ENCODE peak calls at places on chromosomes 12 and 14, in ten cellular contexts. One of them, this sample, is unnamed.

GRCh38 chr12:92288533-92288932 is 142.9 kb upstream of the BTG1 start:
- DNase-seq in PC-3: no peak
- DNase-seq in AG10803: no peak
- DNase-seq in retinal pigment epithelial cell: no peak
- DNase-seq in K562: no peak
- DNase-seq in GM13976: no peak
- DNase-seq in tibial nerve: peak; percentile 42
- DNase-seq in astrocyte of the spinal cord: no peak
- DNase-seq in bronchial epithelial cell: no peak
- DNase-seq in BJ: no peak
- DNase-seq in this sample: no peak

GRCh38 chr12:51821423-51822260 is 26.9 kb downstream of the FIGNL2 start:
- DNase-seq in bronchial epithelial cell: no peak
- DNase-seq in PC-3: no peak
- DNase-seq in AG10803: no peak
- DNase-seq in tibial nerve: no peak
- DNase-seq in GM13976: no peak
- DNase-seq in retinal pigment epithelial cell: no peak
- DNase-seq in astrocyte of the spinal cord: no peak
- DNase-seq in BJ: no peak
- DNase-seq in K562: no peak
- DNase-seq in this sample: no peak

GRCh38 chr14:35197015-35197414 is 74.7 kb downstream of the PRORP start:
- DNase-seq in PC-3: peak; percentile 41
- DNase-seq in bronchial epithelial cell: peak; percentile 91
- DNase-seq in K562: no peak
- DNase-seq in AG10803: no peak
- DNase-seq in tibial nerve: no peak
- DNase-seq in retinal pigment epithelial cell: no peak
- DNase-seq in astrocyte of the spinal cord: peak; percentile 11
- DNase-seq in GM13976: no peak
- DNase-seq in BJ: peak; percentile 11
- DNase-seq in this sample: no peak

GRCh38 chr12:94650143-94651056 is at the start of gene TMCC3:
- DNase-seq in astrocyte of the spinal cord: no peak
- DNase-seq in PC-3: peak; percentile 68
- DNase-seq in retinal pigment epithelial cell: no peak
- DNase-seq in tibial nerve: peak; percentile 16
- DNase-seq in K562: no peak
- DNase-seq in AG10803: no peak
- DNase-seq in BJ: no peak
- DNase-seq in GM13976: peak; percentile 69
- DNase-seq in bronchial epithelial cell: peak; percentile 35
- DNase-seq in this sample: peak; percentile 61

GRCh38 chr12:78759387-78759786 is 105.2 kb upstream of the SYT1 start:
- DNase-seq in tibial nerve: no peak
- DNase-seq in K562: peak; percentile 15
- DNase-seq in AG10803: peak; percentile 62
- DNase-seq in BJ: no peak
- DNase-seq in retinal pigment epithelial cell: peak; percentile 5
- DNase-seq in GM13976: no peak
- DNase-seq in astrocyte of the spinal cord: peak; percentile 38
- DNase-seq in bronchial epithelial cell: peak; percentile 28
- DNase-seq in PC-3: peak; percentile 15
- DNase-seq in this sample: no peak

GRCh38 chr14:101228949-101229541 is 325.5 kb upstream of the RTL1 start:
- DNase-seq in GM13976: no peak
- DNase-seq in AG10803: no peak
- DNase-seq in PC-3: no peak
- DNase-seq in K562: no peak
- DNase-seq in BJ: no peak
- DNase-seq in retinal pigment epithelial cell: no peak
- DNase-seq in astrocyte of the spinal cord: no peak
- DNase-seq in tibial nerve: no peak
- DNase-seq in bronchial epithelial cell: no peak
- DNase-seq in this sample: no peak

GRCh38 chr12:26252946-26253345 is 57.6 kb downstream of the SSPN start:
- DNase-seq in bronchial epithelial cell: no peak
- DNase-seq in GM13976: no peak
- DNase-seq in tibial nerve: no peak
- DNase-seq in AG10803: no peak
- DNase-seq in PC-3: no peak
- DNase-seq in retinal pigment epithelial cell: no peak
- DNase-seq in BJ: no peak
- DNase-seq in K562: no peak
- DNase-seq in astrocyte of the spinal cord: no peak
- DNase-seq in this sample: no peak

GRCh38 chr12:47302111-47302597 is 222.4 kb upstream of the AMIGO2 start:
- DNase-seq in tibial nerve: no peak
- DNase-seq in astrocyte of the spinal cord: no peak
- DNase-seq in bronchial epithelial cell: no peak
- DNase-seq in K562: peak; percentile 33
- DNase-seq in BJ: no peak
- DNase-seq in AG10803: peak; percentile 4
- DNase-seq in PC-3: no peak
- DNase-seq in retinal pigment epithelial cell: no peak
- DNase-seq in GM13976: peak; percentile 41
- DNase-seq in this sample: no peak

GRCh38 chr14:103014466-103015319 is 42.7 kb downstream of the CDC42BPB start:
- DNase-seq in AG10803: peak; percentile 78
- DNase-seq in tibial nerve: no peak
- DNase-seq in retinal pigment epithelial cell: no peak
- DNase-seq in BJ: no peak
- DNase-seq in K562: peak; percentile 21
- DNase-seq in astrocyte of the spinal cord: peak; percentile 47
- DNase-seq in GM13976: no peak
- DNase-seq in PC-3: no peak
- DNase-seq in bronchial epithelial cell: peak; percentile 55
- DNase-seq in this sample: no peak

GRCh38 chr14:68623828-68624227 is 169.0 kb downstream of the ZFP36L1 start:
- DNase-seq in K562: no peak
- DNase-seq in PC-3: no peak
- DNase-seq in bronchial epithelial cell: no peak
- DNase-seq in retinal pigment epithelial cell: no peak
- DNase-seq in tibial nerve: no peak
- DNase-seq in astrocyte of the spinal cord: peak; percentile 28
- DNase-seq in GM13976: no peak
- DNase-seq in BJ: no peak
- DNase-seq in AG10803: no peak
- DNase-seq in this sample: no peak

GRCh38 chr14:103828315-103828967 is 18.9 kb downstream of the PPP1R13B start:
- DNase-seq in retinal pigment epithelial cell: no peak
- DNase-seq in astrocyte of the spinal cord: no peak
- DNase-seq in AG10803: peak; percentile 29
- DNase-seq in K562: no peak
- DNase-seq in PC-3: peak; percentile 30
- DNase-seq in bronchial epithelial cell: no peak
- DNase-seq in tibial nerve: no peak
- DNase-seq in BJ: no peak
- DNase-seq in GM13976: no peak
- DNase-seq in this sample: no peak

GRCh38 chr14:37116933-37117844 is 55.2 kb downstream of the SLC25A21 start:
- DNase-seq in BJ: peak; percentile 26
- DNase-seq in PC-3: peak; percentile 95
- DNase-seq in bronchial epithelial cell: peak; percentile 92
- DNase-seq in GM13976: no peak
- DNase-seq in AG10803: peak; percentile 62
- DNase-seq in astrocyte of the spinal cord: peak; percentile 82
- DNase-seq in tibial nerve: no peak
- DNase-seq in retinal pigment epithelial cell: peak; percentile 41
- DNase-seq in K562: peak; percentile 9
- DNase-seq in this sample: no peak

GRCh38 chr12:78210894-78211302 is 380.2 kb downstream of the NAV3 start:
- DNase-seq in GM13976: no peak
- DNase-seq in AG10803: peak; percentile 76
- DNase-seq in bronchial epithelial cell: peak; percentile 57
- DNase-seq in retinal pigment epithelial cell: peak; percentile 71
- DNase-seq in PC-3: peak; percentile 92
- DNase-seq in BJ: peak; percentile 93
- DNase-seq in K562: no peak
- DNase-seq in tibial nerve: no peak
- DNase-seq in astrocyte of the spinal cord: peak; percentile 87
- DNase-seq in this sample: no peak

GRCh38 chr12:104677441-104678089 is 220.8 kb downstream of the CHST11 start:
- DNase-seq in retinal pigment epithelial cell: no peak
- DNase-seq in GM13976: no peak
- DNase-seq in AG10803: no peak
- DNase-seq in tibial nerve: no peak
- DNase-seq in BJ: no peak
- DNase-seq in bronchial epithelial cell: peak; percentile 64
- DNase-seq in PC-3: peak; percentile 90
- DNase-seq in K562: no peak
- DNase-seq in astrocyte of the spinal cord: no peak
- DNase-seq in this sample: no peak

GRCh38 chr12:104682790-104683279 is 226.1 kb downstream of the CHST11 start:
- DNase-seq in bronchial epithelial cell: no peak
- DNase-seq in tibial nerve: no peak
- DNase-seq in K562: no peak
- DNase-seq in retinal pigment epithelial cell: no peak
- DNase-seq in AG10803: no peak
- DNase-seq in PC-3: no peak
- DNase-seq in astrocyte of the spinal cord: no peak
- DNase-seq in GM13976: peak; percentile 73
- DNase-seq in BJ: no peak
- DNase-seq in this sample: no peak

GRCh38 chr12:104680506-104680905 is 223.8 kb downstream of the CHST11 start:
- DNase-seq in bronchial epithelial cell: no peak
- DNase-seq in PC-3: no peak
- DNase-seq in GM13976: no peak
- DNase-seq in K562: no peak
- DNase-seq in BJ: no peak
- DNase-seq in AG10803: no peak
- DNase-seq in astrocyte of the spinal cord: no peak
- DNase-seq in tibial nerve: no peak
- DNase-seq in retinal pigment epithelial cell: no peak
- DNase-seq in this sample: no peak

GRCh38 chr12:104681012-104681690 is 224.4 kb downstream of the CHST11 start:
- DNase-seq in retinal pigment epithelial cell: no peak
- DNase-seq in BJ: no peak
- DNase-seq in GM13976: no peak
- DNase-seq in bronchial epithelial cell: no peak
- DNase-seq in PC-3: no peak
- DNase-seq in AG10803: no peak
- DNase-seq in astrocyte of the spinal cord: no peak
- DNase-seq in tibial nerve: no peak
- DNase-seq in K562: no peak
- DNase-seq in this sample: no peak

DNA sequence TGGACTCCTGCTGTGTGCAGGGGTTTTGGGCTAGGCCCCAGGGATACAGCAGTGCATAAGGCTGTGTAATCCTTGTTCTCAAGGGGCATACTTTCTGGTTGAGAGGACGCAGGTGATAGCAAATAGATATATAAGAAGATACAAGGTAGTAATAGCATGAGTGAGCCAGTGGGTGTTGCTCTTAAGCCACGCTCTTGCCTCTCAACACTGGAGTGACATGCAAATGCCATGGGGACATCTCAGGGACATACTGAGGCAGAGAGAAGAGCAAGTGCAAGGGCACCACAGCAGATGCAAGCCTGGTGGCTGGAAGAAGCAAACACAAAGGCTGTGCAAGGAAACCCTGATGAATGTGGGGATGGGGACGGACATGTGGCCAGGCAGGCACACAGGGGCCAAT is 223.3 kb downstream of the CHST11 start:
- DNase-seq in PC-3: peak; percentile 49
- DNase-seq in K562: peak; percentile 20
- DNase-seq in astrocyte of the spinal cord: peak; percentile 24
- DNase-seq in GM13976: peak; percentile 55
- DNase-seq in retinal pigment epithelial cell: no peak
- DNase-seq in bronchial epithelial cell: no peak
- DNase-seq in AG10803: no peak
- DNase-seq in tibial nerve: no peak
- DNase-seq in BJ: no peak
- DNase-seq in this sample: no peak
- TF ChIP-seq CTCF in PC-3: peak; percentile 64
- TF ChIP-seq CTCF in K562: peak; percentile 40
- TF ChIP-seq CTCF in astrocyte of the spinal cord: peak; percentile 49
- TF ChIP-seq CTCF in GM13976: peak; percentile 42
- TF ChIP-seq CTCF in retinal pigment epithelial cell: peak; percentile 37
- TF ChIP-seq CTCF in bronchial epithelial cell: peak; percentile 18
- TF ChIP-seq CTCF in AG10803: peak; percentile 48
- TF ChIP-seq CTCF in tibial nerve: no peak
- TF ChIP-seq CTCF in BJ: peak; percentile 45
- TF ChIP-seq CTCF in this sample: no peak

DNA sequence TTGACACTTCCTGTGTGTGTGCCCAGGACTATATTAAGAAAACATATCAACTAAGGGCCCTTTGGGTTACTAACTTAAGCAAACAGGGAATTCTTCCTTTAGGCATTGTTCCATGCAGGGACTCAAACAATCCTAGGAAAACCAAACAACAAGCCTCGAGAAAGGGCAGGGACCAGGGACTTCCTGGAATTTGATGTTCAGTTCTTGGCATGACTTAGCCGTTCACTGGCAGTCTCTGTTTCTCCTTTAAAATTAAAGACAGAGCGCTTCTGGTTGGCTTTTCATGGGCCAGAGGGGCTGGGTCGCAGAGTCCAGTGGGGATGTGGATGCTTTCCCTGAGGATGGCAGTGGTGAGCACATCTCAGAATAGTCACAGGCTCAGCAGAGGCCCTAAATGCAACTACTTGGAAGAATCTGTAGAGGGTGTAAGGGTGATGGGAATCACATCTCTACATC is 35.2 kb downstream of the RNFT2 start:
- DNase-seq in GM13976: no peak
- DNase-seq in BJ: peak; percentile 2
- DNase-seq in AG10803: peak; percentile 24
- DNase-seq in retinal pigment epithelial cell: no peak
- DNase-seq in PC-3: peak; percentile 47
- DNase-seq in bronchial epithelial cell: peak; percentile 2
- DNase-seq in astrocyte of the spinal cord: no peak
- DNase-seq in tibial nerve: no peak
- DNase-seq in K562: peak; percentile 9
- DNase-seq in this sample: peak; percentile 57
- TF ChIP-seq CTCF in GM13976: no peak
- TF ChIP-seq CTCF in BJ: no peak
- TF ChIP-seq CTCF in AG10803: no peak
- TF ChIP-seq CTCF in retinal pigment epithelial cell: no peak
- TF ChIP-seq CTCF in PC-3: peak; percentile 59
- TF ChIP-seq CTCF in bronchial epithelial cell: no peak
- TF ChIP-seq CTCF in astrocyte of the spinal cord: no peak
- TF ChIP-seq CTCF in tibial nerve: no peak
- TF ChIP-seq CTCF in K562: peak; percentile 37
- TF ChIP-seq CTCF in this sample: no peak

GRCh38 chr14:105015242-105015641 is 5.6 kb downstream of the CDCA4 start:
- DNase-seq in GM13976: no peak
- DNase-seq in astrocyte of the spinal cord: no peak
- DNase-seq in bronchial epithelial cell: no peak
- DNase-seq in BJ: no peak
- DNase-seq in retinal pigment epithelial cell: no peak
- DNase-seq in tibial nerve: no peak
- DNase-seq in PC-3: no peak
- DNase-seq in K562: peak; percentile 47
- DNase-seq in AG10803: no peak
- DNase-seq in this sample: no peak
- TF ChIP-seq CTCF in GM13976: no peak
- TF ChIP-seq CTCF in astrocyte of the spinal cord: no peak
- TF ChIP-seq CTCF in bronchial epithelial cell: no peak
- TF ChIP-seq CTCF in BJ: no peak
- TF ChIP-seq CTCF in retinal pigment epithelial cell: no peak
- TF ChIP-seq CTCF in tibial nerve: no peak
- TF ChIP-seq CTCF in PC-3: no peak
- TF ChIP-seq CTCF in K562: no peak
- TF ChIP-seq CTCF in AG10803: no peak
- TF ChIP-seq CTCF in this sample: no peak

GRCh38 chr12:22018860-22019259 is 27.2 kb upstream of the CMAS start:
- DNase-seq in K562: no peak
- DNase-seq in bronchial epithelial cell: peak; percentile 33
- DNase-seq in retinal pigment epithelial cell: no peak
- DNase-seq in astrocyte of the spinal cord: peak; percentile 1
- DNase-seq in tibial nerve: no peak
- DNase-seq in GM13976: no peak
- DNase-seq in PC-3: peak; percentile 30
- DNase-seq in AG10803: peak; percentile 2
- DNase-seq in BJ: no peak
- DNase-seq in this sample: no peak
- TF ChIP-seq CTCF in K562: peak; percentile 49
- TF ChIP-seq CTCF in bronchial epithelial cell: no peak
- TF ChIP-seq CTCF in retinal pigment epithelial cell: peak; percentile 33
- TF ChIP-seq CTCF in astrocyte of the spinal cord: peak; percentile 28
- TF ChIP-seq CTCF in tibial nerve: peak; percentile 36
- TF ChIP-seq CTCF in GM13976: no peak
- TF ChIP-seq CTCF in PC-3: peak; percentile 67
- TF ChIP-seq CTCF in AG10803: peak; percentile 38
- TF ChIP-seq CTCF in BJ: peak; percentile 26
- TF ChIP-seq CTCF in this sample: peak; percentile 54